ENCODE peak calls at places on chromosome 22, in seven cellular contexts. A, R, Q, S, M, I and V are unnamed samples.

GRCh38 chr22:45013138-45013537 is 3.3 kb upstream of the PHF21B start:
- DNase-seq in S (no peak), A (no peak), Q (no peak), I (no peak), M (no peak), R (peak; percentile 29), V (no peak)

GRCh38 chr22:47204002-47204979 is 441.8 kb downstream of the TBC1D22A start:
- DNase-seq in R (no peak), S (peak; percentile 56), M (no peak), A (no peak), I (no peak), Q (no peak), V (no peak)

GRCh38 chr22:49933236-49933921 is 14.9 kb downstream of the CRELD2 start:
- DNase-seq in Q (no peak), S (peak; percentile 88), I (peak; percentile 55), A (no peak), R (no peak), M (no peak), V (no peak)

GRCh38 chr22:16917144-16918003 is 90.6 kb downstream of the GAB4 start:
- DNase-seq in Q (peak; percentile 68), R (no peak), M (peak; percentile 47), S (peak; percentile 66), A (peak; percentile 15), I (peak; percentile 4), V (peak; percentile 31)

GRCh38 chr22:49334589-49334873 is 493.1 kb downstream of the BRD1 start:
- DNase-seq in M (no peak), R (no peak), A (no peak), I (no peak), Q (no peak), S (no peak), V (no peak)

GRCh38 chr22:42286205-42286604 is 15.8 kb upstream of the TCF20 start:
- DNase-seq in R (no peak), M (no peak), I (no peak), Q (no peak), A (no peak), S (no peak), V (peak; percentile 21)

GRCh38 chr22:39917776-39918493 is 17.1 kb downstream of the GRAP2 start:
- DNase-seq in M (no peak), I (no peak), A (peak; percentile 8), S (no peak), R (no peak), Q (no peak), V (no peak)

GRCh38 chr22:35561796-35562526 is 21.3 kb downstream of the RASD2 start:
- DNase-seq in A (peak; percentile 46), R (peak; percentile 67), I (no peak), S (no peak), Q (no peak), M (no peak), V (no peak)

GRCh38 chr22:50016308-50016987 is 3.9 kb upstream of the IL17REL start:
- DNase-seq in S (no peak), R (no peak), A (no peak), I (no peak), M (no peak), Q (no peak), V (no peak)

GRCh38 chr22:19879651-19879995 is 24.9 kb upstream of the GNB1L start:
- DNase-seq in Q (no peak), A (no peak), M (no peak), R (no peak), S (no peak), I (peak; percentile 1), V (no peak)

GRCh38 chr22:19085233-19086043 is 36.8 kb downstream of the DGCR2 start:
- DNase-seq in A (peak; percentile 37), R (no peak), S (peak; percentile 38), Q (peak; percentile 6), M (no peak), I (peak; percentile 50), V (peak; percentile 29)

GRCh38 chr22:41146573-41146972 is 54.2 kb downstream of the EP300 start:
- DNase-seq in S (no peak), I (no peak), Q (no peak), A (no peak), R (no peak), M (no peak), V (no peak)

GRCh38 chr22:42388130-42388797 is 43.9 kb downstream of the NFAM1 start:
- DNase-seq in A (no peak), I (no peak), M (peak; percentile 46), R (peak; percentile 48), Q (peak; percentile 57), S (no peak), V (no peak)

GRCh38 chr22:20645954-20646353 is 128.0 kb upstream of the SERPIND1 start:
- DNase-seq in I (no peak), R (no peak), A (no peak), Q (no peak), M (no peak), S (no peak), V (no peak)

GRCh38 chr22:19855504-19856409 is 1.1 kb upstream of the GNB1L start:
- DNase-seq in A (peak; percentile 71), S (peak; percentile 82), I (peak; percentile 73), R (peak; percentile 51), M (peak; percentile 41), Q (no peak), V (peak; percentile 35)

GRCh38 chr22:45930324-45930723 is 46.6 kb downstream of the WNT7B start:
- DNase-seq in M (peak; percentile 46), R (no peak), Q (no peak), S (no peak), A (no peak), I (no peak), V (no peak)

GRCh38 chr22:36405671-36406070 is 17.9 kb upstream of the MYH9 start:
- DNase-seq in Q (no peak), M (no peak), A (peak; percentile 66), S (no peak), R (peak; percentile 89), I (no peak), V (no peak)

GRCh38 chr22:32781695-32782094 is 19.8 kb upstream of the TIMP3 start:
- DNase-seq in S (no peak), M (no peak), Q (no peak), R (no peak), A (peak; percentile 83), I (no peak), V (no peak)

GRCh38 chr22:29574762-29575450 is 6.0 kb downstream of the NIPSNAP1 start:
- DNase-seq in S (no peak), I (no peak), Q (no peak), R (no peak), M (no peak), A (no peak), V (no peak)
- TF ChIP-seq CTCF in S (no peak), I (no peak), Q (no peak), R (no peak), M (no peak), A (no peak), V (no peak)

DNA sequence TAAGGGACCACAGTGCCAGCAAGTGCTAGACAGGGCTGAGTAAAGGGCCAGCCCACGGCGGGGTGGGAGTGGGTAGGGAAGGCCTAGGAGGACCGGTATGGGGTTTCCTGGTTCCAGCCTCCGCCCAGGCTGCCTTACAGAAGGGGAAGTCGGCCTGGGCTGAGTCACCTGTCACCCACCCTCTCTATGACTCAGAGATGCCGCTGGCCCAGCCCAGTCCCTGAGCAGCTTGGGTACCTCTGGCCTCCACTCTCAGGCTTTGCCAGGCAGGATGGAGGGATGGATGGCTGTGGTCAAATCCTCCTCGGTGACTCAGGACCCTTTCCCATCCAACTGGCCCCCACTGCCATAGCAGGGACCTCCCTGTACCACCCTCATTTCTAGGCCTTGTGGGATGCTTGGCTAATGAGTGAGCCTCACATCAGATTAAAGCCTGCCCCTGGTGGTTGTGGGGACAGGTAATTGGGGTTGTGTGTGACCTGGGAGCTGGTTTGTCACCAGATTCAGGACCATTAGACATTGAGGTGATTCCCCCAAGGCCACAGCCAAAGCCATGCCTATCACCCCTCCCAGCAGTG is 13.9 kb downstream of the SLC35E4 start:
- DNase-seq in I (peak; percentile 49), A (peak; percentile 34), Q (no peak), S (no peak), R (peak; percentile 90), M (no peak), V (no peak)
- TF ChIP-seq CTCF in I (peak; percentile 9), A (no peak), Q (no peak), S (no peak), R (no peak), M (no peak), V (no peak)

GRCh38 chr22:38503021-38503420 is 3.1 kb downstream of the DDX17 start:
- DNase-seq in S (no peak), M (no peak), Q (no peak), I (no peak), A (no peak), R (peak; percentile 28), V (no peak)

GRCh38 chr22:38501797-38502672 is 4.1 kb downstream of the DDX17 start:
- DNase-seq in M (no peak), A (no peak), R (peak; percentile 25), S (no peak), Q (no peak), I (no peak), V (no peak)

GRCh38 chr22:38506118-38506962 is at the start of gene DDX17:
- DNase-seq in Q (peak; percentile 98), S (peak; percentile 98), M (peak; percentile 94), A (peak; percentile 99), I (peak; percentile 90), R (peak; percentile 97), V (peak; percentile 94)

GRCh38 chr22:38504731-38505594 is 1.1 kb downstream of the DDX17 start:
- DNase-seq in S (no peak), I (peak; percentile 62), M (peak; percentile 49), A (peak; percentile 65), R (peak; percentile 36), Q (no peak), V (peak; percentile 31)

DNA sequence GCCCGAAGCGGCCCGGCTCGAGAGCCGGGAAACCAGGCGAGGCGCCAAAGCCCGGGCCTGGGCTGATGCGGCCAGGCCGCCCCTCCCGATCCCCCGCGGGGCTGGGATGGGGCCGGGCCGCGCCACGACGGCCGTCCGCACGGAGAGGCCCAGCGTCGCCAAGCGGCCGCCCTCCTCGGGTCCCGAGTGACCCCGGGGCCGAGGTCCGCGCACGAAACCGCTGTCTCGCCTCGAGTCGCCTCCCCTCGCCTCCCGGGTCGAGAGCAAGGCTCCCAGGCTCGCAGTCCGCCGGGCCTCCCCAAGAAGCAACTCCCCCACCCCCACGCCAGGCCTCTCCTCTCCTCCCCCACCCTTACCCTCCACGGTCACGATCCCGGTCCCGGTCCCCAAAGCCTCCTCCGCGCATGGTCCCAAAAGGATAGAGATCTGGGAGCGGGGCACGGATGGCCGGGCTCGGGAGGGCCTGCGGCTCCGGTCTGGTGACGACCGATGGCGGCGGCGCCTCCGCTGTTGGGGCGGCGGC is 455 bp downstream of the DDX17 start:
- DNase-seq in Q (peak; percentile 18), R (peak; percentile 35), S (peak; percentile 67), A (peak; percentile 67), M (peak; percentile 67), I (no peak), V (no peak)
- TF ChIP-seq CTCF in Q (no peak), R (peak; percentile 23), S (no peak), A (no peak), M (no peak), I (no peak), V (no peak)

GRCh38 chr22:37486224-37486845 is at the start of gene MFNG:
- DNase-seq in I (peak; percentile 90), S (peak; percentile 64), R (no peak), Q (peak; percentile 46), M (peak; percentile 74), A (peak; percentile 32), V (peak; percentile 18)
- TF ChIP-seq CTCF in I (no peak), S (no peak), R (no peak), Q (no peak), M (no peak), A (peak; percentile 11), V (no peak)